ENCODE peak calls at places on chromosome 10, in four cellular contexts. Z is aorta, A is RWPE2, N is fibroblast of lung. M is an unnamed sample.
A peak's percentile ranks its signal among the peaks of the same experiment; 100 is the strongest.

GRCh38 chr10:117768333-117769045 is 225.9 kb downstream of the EMX2 start:
- DNase-seq in Z (no peak), A (no peak), N (no peak), M (no peak)

GRCh38 chr10:75286901-75287300 is 51.1 kb upstream of the COMTD1 start:
- DNase-seq in Z (no peak), A (no peak), N (no peak), M (no peak)

GRCh38 chr10:130497056-130498010 is 361.1 kb downstream of the GLRX3 start:
- DNase-seq in Z (no peak), A (no peak), N (no peak), M (no peak)

GRCh38 chr10:91032614-91033248 is 111.8 kb upstream of the ANKRD1 start:
- DNase-seq in Z (no peak), A (no peak), N (no peak), M (no peak)

GRCh38 chr10:125171402-125172316 is 11.3 kb upstream of the CTBP2 start:
- DNase-seq in Z (no peak), A (no peak), N (no peak), M (no peak)

GRCh38 chr10:72505435-72505834 is 120.4 kb downstream of the MICU1 start:
- DNase-seq in Z (no peak), A (no peak), N (no peak), M (no peak)

GRCh38 chr10:125694874-125695273 is 11.9 kb upstream of the TEX36 start:
- DNase-seq in Z (no peak), A (no peak), N (peak; percentile 95), M (no peak)

GRCh38 chr10:125034671-125035070 is 92.7 kb downstream of the ZRANB1 start:
- DNase-seq in Z (peak; percentile 41), A (no peak), N (no peak), M (peak; percentile 35)

GRCh38 chr10:61138728-61139127 is 194.7 kb upstream of the RHOBTB1 start:
- DNase-seq in Z (no peak), A (no peak), N (no peak), M (no peak)

GRCh38 chr10:9707205-9707604 is 1310.5 kb upstream of the CELF2 start:
- DNase-seq in Z (no peak), A (no peak), N (no peak), M (no peak)

GRCh38 chr10:124238367-124238766 is 145.0 kb upstream of the CHST15 start:
- DNase-seq in Z (peak; percentile 2), A (no peak), N (no peak), M (no peak)

GRCh38 chr10:93473161-93473560 is 9.0 kb downstream of the MYOF start:
- DNase-seq in Z (no peak), A (no peak), N (no peak), M (no peak)

GRCh38 chr10:104218751-104219150 is 13.4 kb downstream of the CFAP43 start:
- DNase-seq in Z (no peak), A (no peak), N (no peak), M (no peak)

GRCh38 chr10:91190876-91191580 is 29.4 kb upstream of the PCGF5 start:
- DNase-seq in Z (no peak), A (no peak), N (peak; percentile 53), M (no peak)

GRCh38 chr10:16470747-16471146 is 33.9 kb downstream of the PTER start:
- DNase-seq in Z (no peak), A (no peak), N (no peak), M (no peak)

GRCh38 chr10:89592539-89592938 is 52.5 kb downstream of the PANK1 start:
- DNase-seq in Z (no peak), A (no peak), N (no peak), M (no peak)

GRCh38 chr10:132904169-132904813 is 38.1 kb downstream of the CFAP46 start:
- DNase-seq in Z (peak; percentile 63), A (peak; percentile 39), N (peak; percentile 20), M (peak; percentile 52)

GRCh38 chr10:4280481-4281206 is 495.6 kb upstream of the KLF6 start:
- DNase-seq in Z (no peak), A (no peak), N (peak; percentile 45), M (no peak)

GRCh38 chr10:77049896-77050295 is 587.7 kb downstream of the KCNMA1 start:
- DNase-seq in Z (no peak), A (no peak), N (peak; percentile 69), M (no peak)

GRCh38 chr10:19921300-19922140 is 105.3 kb downstream of the PLXDC2 start:
- DNase-seq in Z (no peak), A (no peak), N (peak; percentile 94), M (no peak)

GRCh38 chr10:92801978-92802872 is 46.1 kb upstream of the EXOC6 start:
- DNase-seq in Z (no peak), A (no peak), N (no peak), M (no peak)

GRCh38 chr10:51427758-51428157 is 271.6 kb downstream of the CSTF2T start:
- DNase-seq in Z (no peak), A (no peak), N (no peak), M (no peak)

GRCh38 chr10:114412907-114413386 is 8.6 kb upstream of the AFAP1L2 start:
- DNase-seq in Z (no peak), A (no peak), N (peak; percentile 65), M (no peak)

GRCh38 chr10:107665459-107665858 is 501.0 kb upstream of the SORCS1 start:
- DNase-seq in Z (no peak), A (no peak), N (no peak), M (no peak)

GRCh38 chr10:100745882-100746412 is 565 bp downstream of the PAX2 start:
- DNase-seq in Z (no peak), A (no peak), N (no peak), M (no peak)

DNA sequence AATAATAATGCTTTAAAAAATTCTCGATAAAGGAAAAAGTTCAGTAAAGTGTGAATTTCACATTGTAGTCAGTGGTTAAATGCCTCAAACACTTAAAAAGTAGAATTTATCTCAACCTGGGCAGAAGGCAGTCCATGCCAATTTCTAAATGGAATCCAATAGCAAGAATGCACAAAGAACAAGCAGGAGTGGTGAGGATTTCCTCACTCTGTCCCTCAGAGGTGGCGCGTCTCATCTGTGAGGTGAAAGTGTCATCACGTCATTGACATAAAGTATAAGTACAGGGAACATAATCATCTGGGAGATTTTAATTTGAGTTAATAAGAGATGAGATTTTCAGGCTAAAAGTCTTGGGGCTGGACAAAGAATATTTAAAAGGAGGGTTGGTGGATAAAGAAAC is 10.0 kb upstream of the PRKCQ start:
- DNase-seq in Z (no peak), A (no peak), N (no peak), M (no peak)
- H3K27ac ChIP-seq in Z (no peak overlapping the region), A (no peak overlapping the region), N (no peak overlapping the region), M (no peak overlapping the region)

DNA sequence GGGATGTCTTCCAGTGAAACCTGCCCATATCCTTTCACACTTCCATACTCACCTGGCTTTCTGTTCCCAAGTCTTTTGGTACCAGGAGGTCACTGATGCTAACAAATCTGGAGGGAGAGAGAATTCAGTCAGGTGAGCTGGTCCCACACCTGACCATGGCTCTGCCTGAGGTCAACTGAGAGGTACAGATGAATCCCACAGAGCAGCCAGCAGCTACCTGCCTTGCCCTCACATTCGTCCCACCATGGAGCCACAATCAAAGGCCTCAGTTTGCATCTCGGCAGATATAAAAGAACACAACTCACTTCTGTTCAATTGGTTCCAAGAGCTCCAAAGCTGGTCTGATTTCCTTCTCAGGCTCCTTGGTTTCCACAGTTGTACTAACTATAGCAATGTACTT is 47.0 kb downstream of the GDI2 start:
- DNase-seq in Z (no peak), A (no peak), N (no peak), M (no peak)
- H3K27ac ChIP-seq in Z (no peak overlapping the region), A (no peak overlapping the region), N (no peak overlapping the region), M (no peak overlapping the region)

GRCh38 chr10:88478256-88478655 is 104.9 kb downstream of the RNLS start:
- DNase-seq in Z (no peak), A (no peak), N (no peak), M (no peak)

GRCh38 chr10:88477343-88478085 is 105.6 kb downstream of the RNLS start:
- DNase-seq in Z (no peak), A (no peak), N (no peak), M (no peak)

GRCh38 chr10:88472540-88472939 is 110.6 kb downstream of the RNLS start:
- DNase-seq in Z (no peak), A (no peak), N (no peak), M (peak; percentile 35)

GRCh38 chr10:88473989-88474883 is 108.9 kb downstream of the RNLS start:
- DNase-seq in Z (no peak), A (peak; percentile 73), N (peak; percentile 27), M (peak; percentile 51)

GRCh38 chr10:88474884-88475844 is 108.0 kb downstream of the RNLS start:
- DNase-seq in Z (no peak), A (no peak), N (no peak), M (peak; percentile 39)
- H3K27ac ChIP-seq in Z (no peak overlapping the region), A (peak overlapping the region; percentile 29), N (no peak overlapping the region), M (peak overlapping the region; percentile 46)

DNA sequence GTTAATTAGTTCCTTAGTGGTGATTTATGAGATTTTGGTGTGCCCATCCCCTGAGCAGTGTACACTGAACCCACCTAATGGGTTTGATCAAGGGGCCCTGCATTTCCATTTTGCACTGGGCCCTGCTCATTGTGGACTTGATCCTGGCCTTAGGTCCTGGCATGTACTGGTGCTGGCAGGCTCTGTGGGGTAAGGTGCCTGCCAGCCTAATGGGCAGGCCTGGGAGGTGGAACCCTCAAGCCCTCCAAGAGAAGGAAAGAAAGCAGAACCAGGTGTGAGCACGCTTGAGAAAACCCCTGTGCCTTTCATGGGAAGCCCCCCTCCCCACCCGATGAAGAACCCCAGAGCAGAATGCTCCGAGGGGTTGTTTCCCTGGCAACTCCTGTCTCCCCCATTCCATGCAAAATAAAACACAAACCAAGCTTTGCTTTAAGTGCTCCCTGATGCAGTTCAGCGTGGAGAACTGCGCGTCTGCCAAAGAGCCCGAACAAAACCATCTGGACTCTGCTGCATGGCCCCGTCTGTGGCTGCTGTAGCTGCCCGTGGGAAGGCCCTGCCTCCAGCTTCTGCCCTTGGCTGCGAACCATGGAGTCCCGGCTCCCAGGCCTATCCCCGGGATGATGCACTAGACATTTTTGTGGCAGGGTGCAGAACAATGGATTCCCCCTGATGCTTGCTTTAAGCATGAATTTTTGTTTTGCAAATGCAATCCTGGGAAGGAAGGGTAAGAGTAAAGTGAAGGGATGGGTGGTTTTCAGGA is 123.3 kb downstream of the PRPF18 start:
- DNase-seq in Z (peak; percentile 31), A (no peak), N (peak; percentile 83), M (no peak)
- H3K27ac ChIP-seq in Z (no peak overlapping the region), A (no peak overlapping the region), N (no peak overlapping the region), M (no peak overlapping the region)

GRCh38 chr10:86497621-86498020 is 24.0 kb downstream of the WAPL start:
- DNase-seq in Z (no peak), A (no peak), N (peak; percentile 66), M (no peak)

GRCh38 chr10:86504510-86504909 is 17.1 kb downstream of the WAPL start:
- DNase-seq in Z (no peak), A (no peak), N (no peak), M (no peak)

GRCh38 chr10:86500846-86501245 is 20.7 kb downstream of the WAPL start:
- DNase-seq in Z (no peak), A (no peak), N (no peak), M (no peak)

DNA sequence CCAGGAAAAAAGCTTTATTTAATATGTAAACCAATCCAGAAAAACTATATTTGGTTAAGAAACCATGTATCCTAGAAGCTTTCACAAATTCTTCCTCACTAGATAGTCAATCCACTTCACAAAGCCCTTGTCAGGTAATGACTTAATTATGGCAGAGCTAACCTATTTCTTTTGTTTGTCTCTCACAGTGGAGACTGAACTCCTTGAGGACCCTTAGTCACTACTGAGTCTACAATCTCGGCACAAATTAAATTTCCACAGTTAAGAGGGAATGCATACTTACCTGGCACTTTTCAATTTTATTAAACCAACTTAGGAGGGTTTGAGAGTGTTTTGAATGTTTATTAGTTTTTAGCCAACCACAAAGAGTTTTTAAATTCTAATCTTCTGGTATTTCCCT is 23.0 kb downstream of the WAPL start:
- DNase-seq in Z (no peak), A (no peak), N (no peak), M (no peak)
- H3K27ac ChIP-seq in Z (no peak overlapping the region), A (no peak overlapping the region), N (no peak overlapping the region), M (no peak overlapping the region)